ENCODE peak calls at places on chromosome 11, in four cellular contexts. G, H, B and S are unnamed samples.

GRCh38 chr11:65870706-65871681 is 1.6 kb downstream of the EFEMP2 start:
- DNase-seq in G (no peak), H (no peak), B (no peak), S (no peak)

GRCh38 chr11:28777126-28777525 is 668.9 kb downstream of the METTL15 start:
- DNase-seq in G (no peak), H (no peak), B (no peak), S (no peak)

GRCh38 chr11:73974611-73975478 is 7.8 kb downstream of the UCP2 start:
- DNase-seq in G (no peak), H (no peak), B (no peak), S (no peak)

GRCh38 chr11:93845181-93846092 is 5.0 kb downstream of the VSTM5 start:
- DNase-seq in G (no peak), H (no peak), B (no peak), S (no peak)

GRCh38 chr11:13850256-13851010 is 112.1 kb upstream of the SPON1 start:
- DNase-seq in G (no peak), H (no peak), B (no peak), S (no peak)

GRCh38 chr11:120828847-120829246 is 195.1 kb upstream of the TBCEL start:
- DNase-seq in G (no peak), H (no peak), B (no peak), S (no peak)

GRCh38 chr11:20097319-20098221 is 62.7 kb downstream of the DBX1 start:
- DNase-seq in G (peak), H (peak), B (no peak), S (no peak)

GRCh38 chr11:94740083-94740974 is 27.8 kb upstream of the AMOTL1 start:
- DNase-seq in G (peak), H (no peak), B (peak), S (peak)

GRCh38 chr11:120339394-120339890 is 3.2 kb downstream of the ARHGEF12 start:
- DNase-seq in G (peak), H (no peak), B (peak), S (no peak)

GRCh38 chr11:41498726-41499125 is 39.3 kb upstream of the LRRC4C start:
- DNase-seq in G (peak), H (no peak), B (no peak), S (no peak)

GRCh38 chr11:65911682-65912568 is 6.9 kb downstream of the C11orf68 start:
- DNase-seq in G (peak), H (peak), B (no peak), S (peak)

GRCh38 chr11:130606781-130607511 is 158.5 kb downstream of the ADAMTS15 start:
- DNase-seq in G (no peak), H (no peak), B (no peak), S (no peak)